ENCODE peak calls at places on chromosome 2, in five cellular contexts. One of them, this sample, is unnamed.

GRCh38 chr2:204871246-204871953 is 326.1 kb downstream of the PARD3B start:
- DNase-seq in stimulated activated CD4-positive, alpha-beta T cell treated with anti-CD3 and anti-CD28 coated beads, TNF-alpha, amount 100 ng/mL, for 4 hours: no peak
- DNase-seq in foreskin keratinocyte: peak
- DNase-seq in lower lobe of right lung: no peak
- DNase-seq in left cardiac atrium: no peak
- DNase-seq in this sample: peak

GRCh38 chr2:241291152-241291551 is 24.3 kb downstream of the HDLBP start:
- DNase-seq in stimulated activated CD4-positive, alpha-beta T cell treated with anti-CD3 and anti-CD28 coated beads, TNF-alpha, amount 100 ng/mL, for 4 hours: no peak
- DNase-seq in foreskin keratinocyte: no peak
- DNase-seq in lower lobe of right lung: no peak
- DNase-seq in left cardiac atrium: no peak
- DNase-seq in this sample: no peak

GRCh38 chr2:171124512-171124911 is 36.2 kb downstream of the TLK1 start:
- DNase-seq in stimulated activated CD4-positive, alpha-beta T cell treated with anti-CD3 and anti-CD28 coated beads, TNF-alpha, amount 100 ng/mL, for 4 hours: no peak
- DNase-seq in foreskin keratinocyte: no peak
- DNase-seq in lower lobe of right lung: no peak
- DNase-seq in left cardiac atrium: no peak
- DNase-seq in this sample: no peak

GRCh38 chr2:144048631-144049060 is 471.3 kb downstream of the ZEB2 start:
- DNase-seq in stimulated activated CD4-positive, alpha-beta T cell treated with anti-CD3 and anti-CD28 coated beads, TNF-alpha, amount 100 ng/mL, for 4 hours: no peak
- DNase-seq in foreskin keratinocyte: no peak
- DNase-seq in lower lobe of right lung: no peak
- DNase-seq in left cardiac atrium: no peak
- DNase-seq in this sample: no peak

GRCh38 chr2:176873403-176873802 is 339.2 kb upstream of the HNRNPA3 start:
- DNase-seq in stimulated activated CD4-positive, alpha-beta T cell treated with anti-CD3 and anti-CD28 coated beads, TNF-alpha, amount 100 ng/mL, for 4 hours: no peak
- DNase-seq in foreskin keratinocyte: no peak
- DNase-seq in lower lobe of right lung: no peak
- DNase-seq in left cardiac atrium: no peak
- DNase-seq in this sample: no peak

GRCh38 chr2:223537669-223538601 is 64.2 kb downstream of the SCG2 start:
- DNase-seq in stimulated activated CD4-positive, alpha-beta T cell treated with anti-CD3 and anti-CD28 coated beads, TNF-alpha, amount 100 ng/mL, for 4 hours: no peak
- DNase-seq in foreskin keratinocyte: peak
- DNase-seq in lower lobe of right lung: no peak
- DNase-seq in left cardiac atrium: no peak
- DNase-seq in this sample: no peak

GRCh38 chr2:65361623-65362022 is 70.8 kb downstream of the SPRED2 start:
- DNase-seq in stimulated activated CD4-positive, alpha-beta T cell treated with anti-CD3 and anti-CD28 coated beads, TNF-alpha, amount 100 ng/mL, for 4 hours: no peak
- DNase-seq in foreskin keratinocyte: no peak
- DNase-seq in lower lobe of right lung: no peak
- DNase-seq in left cardiac atrium: no peak
- DNase-seq in this sample: no peak

GRCh38 chr2:226155476-226155875 is 644.1 kb downstream of the IRS1 start:
- DNase-seq in stimulated activated CD4-positive, alpha-beta T cell treated with anti-CD3 and anti-CD28 coated beads, TNF-alpha, amount 100 ng/mL, for 4 hours: no peak
- DNase-seq in foreskin keratinocyte: no peak
- DNase-seq in lower lobe of right lung: no peak
- DNase-seq in left cardiac atrium: no peak
- DNase-seq in this sample: no peak

GRCh38 chr2:232388324-232388891 is 9.9 kb downstream of the ALPP start:
- DNase-seq in stimulated activated CD4-positive, alpha-beta T cell treated with anti-CD3 and anti-CD28 coated beads, TNF-alpha, amount 100 ng/mL, for 4 hours: no peak
- DNase-seq in foreskin keratinocyte: no peak
- DNase-seq in lower lobe of right lung: no peak
- DNase-seq in left cardiac atrium: no peak
- DNase-seq in this sample: no peak